ENCODE peak calls at places on chromosomes 16 and 17, in four cellular contexts. One of them, this sample, is unnamed.

GRCh38 chr16:56776562-56776961 is 46.6 kb downstream of the NUP93 start:
- DNase-seq in heart right ventricle: peak
- DNase-seq in A549: no peak
- DNase-seq in WTC11: no peak
- DNase-seq in this sample: no peak

GRCh38 chr16:89297156-89297869 is 79.8 kb downstream of the ZNF778 start:
- DNase-seq in WTC11: no peak
- DNase-seq in heart right ventricle: no peak
- DNase-seq in A549: no peak
- DNase-seq in this sample: no peak

GRCh38 chr16:4261557-4262172 is 11.2 kb downstream of the TFAP4 start:
- DNase-seq in WTC11: peak
- DNase-seq in A549: peak
- DNase-seq in heart right ventricle: peak
- DNase-seq in this sample: peak

GRCh38 chr17:71192039-71192555 is 928.7 kb upstream of the SOX9 start:
- DNase-seq in WTC11: no peak
- DNase-seq in heart right ventricle: no peak
- DNase-seq in A549: no peak
- DNase-seq in this sample: no peak

GRCh38 chr16:2950773-2951172 is 13.3 kb upstream of the KREMEN2 start:
- DNase-seq in WTC11: no peak
- DNase-seq in heart right ventricle: no peak
- DNase-seq in A549: no peak
- DNase-seq in this sample: no peak

GRCh38 chr16:88599092-88599733 is 29.0 kb downstream of the ZC3H18 start:
- DNase-seq in WTC11: no peak
- DNase-seq in heart right ventricle: peak
- DNase-seq in A549: no peak
- DNase-seq in this sample: no peak

GRCh38 chr16:49019826-49020401 is 261.7 kb downstream of the CBLN1 start:
- DNase-seq in A549: no peak
- DNase-seq in heart right ventricle: no peak
- DNase-seq in WTC11: no peak
- DNase-seq in this sample: no peak

GRCh38 chr16:46972429-46972970 is 974 bp downstream of the DNAJA2 start:
- DNase-seq in A549: peak
- DNase-seq in heart right ventricle: no peak
- DNase-seq in WTC11: no peak
- DNase-seq in this sample: no peak

GRCh38 chr17:76252040-76252954 is 12.0 kb upstream of the RNF157 start:
- DNase-seq in A549: no peak
- DNase-seq in heart right ventricle: no peak
- DNase-seq in WTC11: no peak
- DNase-seq in this sample: no peak

GRCh38 chr16:49458221-49458620 is 84.6 kb downstream of the C16orf78 start:
- DNase-seq in heart right ventricle: no peak
- DNase-seq in WTC11: no peak
- DNase-seq in A549: no peak
- DNase-seq in this sample: no peak

GRCh38 chr17:4221899-4222659 is 41.7 kb downstream of the ANKFY1 start:
- DNase-seq in heart right ventricle: no peak
- DNase-seq in A549: no peak
- DNase-seq in WTC11: no peak
- DNase-seq in this sample: no peak

DNA sequence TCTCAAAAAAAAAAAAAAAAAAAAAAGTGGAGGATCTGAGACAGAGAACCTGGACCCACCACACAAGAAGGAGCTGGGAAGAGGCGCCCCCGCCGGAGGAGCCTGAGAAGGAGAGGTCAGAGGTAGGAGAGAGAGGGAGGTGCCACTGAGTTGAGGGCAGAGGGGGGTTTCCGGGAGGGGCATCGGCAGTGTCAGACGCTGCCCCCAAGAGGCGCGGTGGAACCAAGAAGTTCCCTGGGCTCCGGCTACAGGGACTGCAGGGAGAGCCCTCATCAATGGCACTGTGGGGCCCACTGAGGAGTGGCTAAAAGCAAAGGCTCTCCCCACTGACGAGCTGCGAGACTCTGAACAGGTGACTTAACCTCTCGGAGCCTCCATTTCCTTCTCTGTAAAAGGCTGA is 4.2 kb downstream of the CCDC42 start:
- DNase-seq in WTC11: peak
- DNase-seq in A549: no peak
- DNase-seq in heart right ventricle: no peak
- DNase-seq in this sample: no peak
- TF ChIP-seq CTCF in WTC11: no peak
- TF ChIP-seq CTCF in A549: no peak
- TF ChIP-seq CTCF in heart right ventricle: no peak
- TF ChIP-seq CTCF in this sample: no peak

GRCh38 chr17:73770115-73770848 is 126.0 kb upstream of the SDK2 start:
- DNase-seq in A549: peak
- DNase-seq in heart right ventricle: peak
- DNase-seq in WTC11: no peak
- DNase-seq in this sample: no peak
- TF ChIP-seq CTCF in A549: no peak
- TF ChIP-seq CTCF in heart right ventricle: no peak
- TF ChIP-seq CTCF in WTC11: no peak
- TF ChIP-seq CTCF in this sample: no peak

DNA sequence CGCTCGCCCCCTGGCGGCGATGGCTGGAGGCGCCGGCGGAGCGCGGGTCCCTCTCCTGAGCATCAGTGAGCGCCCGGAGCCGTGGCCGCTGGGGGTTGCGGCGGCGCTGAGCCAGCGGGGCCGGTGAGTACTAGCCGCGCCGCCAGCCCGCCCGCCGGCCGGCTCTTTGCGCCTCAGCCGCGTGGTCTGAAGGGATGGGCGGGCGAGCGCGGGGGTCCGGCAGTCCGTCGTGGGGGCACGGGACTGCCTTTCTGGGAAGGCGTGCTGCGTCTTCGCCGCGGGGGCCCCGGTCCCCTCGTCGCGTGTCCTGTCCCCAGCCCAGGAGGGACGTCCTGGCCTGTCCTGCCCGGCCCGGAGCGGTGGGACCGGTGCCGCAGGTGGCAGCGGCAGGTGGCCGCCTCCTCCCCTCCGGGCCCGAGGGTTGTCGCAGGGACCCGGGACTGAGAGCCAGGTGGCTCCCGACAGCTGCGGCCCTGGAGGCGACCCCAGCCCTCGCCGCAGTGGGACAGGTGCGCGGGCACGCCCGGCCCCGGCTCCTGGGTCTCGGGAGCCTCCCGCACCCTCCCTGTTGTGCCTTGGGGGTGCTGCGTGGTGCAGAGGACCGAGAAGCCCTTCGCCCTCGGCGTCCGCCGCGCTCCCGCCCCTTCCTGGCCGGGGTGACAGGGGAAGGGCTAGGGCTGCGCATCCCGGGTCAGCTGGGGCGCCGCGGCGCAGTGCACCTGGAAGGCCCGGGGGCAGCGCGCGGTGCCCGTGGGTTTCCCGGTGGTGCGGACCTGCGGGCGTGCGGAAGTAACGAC is at the start of gene SPECC1:
- DNase-seq in WTC11: peak
- DNase-seq in A549: peak
- DNase-seq in heart right ventricle: peak
- DNase-seq in this sample: peak
- TF ChIP-seq CTCF in WTC11: no peak
- TF ChIP-seq CTCF in A549: peak
- TF ChIP-seq CTCF in heart right ventricle: peak
- TF ChIP-seq CTCF in this sample: peak

GRCh38 chr17:17985555-17985954 is 12.9 kb downstream of the DRC3 start:
- DNase-seq in A549: no peak
- DNase-seq in WTC11: no peak
- DNase-seq in heart right ventricle: no peak
- DNase-seq in this sample: no peak
- TF ChIP-seq CTCF in A549: peak
- TF ChIP-seq CTCF in WTC11: peak
- TF ChIP-seq CTCF in heart right ventricle: no peak
- TF ChIP-seq CTCF in this sample: no peak

GRCh38 chr16:51734220-51734619 is 583.1 kb upstream of the SALL1 start:
- DNase-seq in A549: no peak
- DNase-seq in heart right ventricle: no peak
- DNase-seq in WTC11: no peak
- DNase-seq in this sample: no peak

GRCh38 chr16:51731160-51731559 is 580.1 kb upstream of the SALL1 start:
- DNase-seq in heart right ventricle: no peak
- DNase-seq in WTC11: no peak
- DNase-seq in A549: no peak
- DNase-seq in this sample: no peak
- TF ChIP-seq CTCF in heart right ventricle: no peak
- TF ChIP-seq CTCF in WTC11: no peak
- TF ChIP-seq CTCF in A549: no peak
- TF ChIP-seq CTCF in this sample: no peak

This sample was measured in endothelial cell.